ENCODE peak calls at places on chromosome 9, in seven cellular contexts. K is stimulated activated CD4-positive, alpha-beta T cell treated with anti-CD3 and anti-CD28 coated beads, Interleukin-12 subunit alpha, Interleukin-12 subunit beta, amount 100 ng/mL, for 48 hours; F is hippocampal formation; T is upper lobe of right lung; L is NCI-H146; S is pons; J is stimulated activated CD8-positive, alpha-beta memory T cell treated with anti-CD3 and anti-CD28 coated beads, Interleukin-15, amount 100 ng/mL, for 24 hours. N is an unnamed sample.

GRCh38 chr9:126869368-126869767 is 8.9 kb downstream of the ZBTB34 start:
- DNase-seq in K (no peak), F (no peak), T (peak; percentile 43), L (no peak), S (no peak), J (no peak), N (no peak)

GRCh38 chr9:111925784-111926183 is 29.2 kb downstream of the UGCG start:
- DNase-seq in K (no peak), F (no peak), T (no peak), L (no peak), S (no peak), J (no peak), N (no peak)

GRCh38 chr9:38065369-38066075 is 3.5 kb downstream of the SHB start:
- DNase-seq in K (no peak), F (no peak), T (peak; percentile 47), L (no peak), S (no peak), J (no peak), N (no peak)

GRCh38 chr9:13267743-13268142 is 11.7 kb downstream of the MPDZ start:
- DNase-seq in K (no peak), F (no peak), T (no peak), L (no peak), S (no peak), J (no peak), N (peak; percentile 91)

GRCh38 chr9:85522459-85523092 is 219.2 kb downstream of the AGTPBP1 start:
- DNase-seq in K (peak; percentile 5), F (no peak), T (peak; percentile 76), L (peak; percentile 57), S (no peak), J (peak; percentile 4), N (peak; percentile 54)

GRCh38 chr9:105244996-105245719 is 707 bp downstream of the SLC44A1 start:
- DNase-seq in K (peak; percentile 12), F (peak; percentile 61), T (peak; percentile 89), L (peak; percentile 83), S (no peak), J (peak; percentile 5), N (peak; percentile 42)

GRCh38 chr9:129661029-129661428 is 4.4 kb upstream of the PRRX2 start:
- DNase-seq in K (no peak), F (no peak), T (no peak), L (no peak), S (no peak), J (no peak), N (no peak)

GRCh38 chr9:83509372-83509771 is 28.8 kb downstream of the FRMD3 start:
- DNase-seq in K (no peak), F (no peak), T (no peak), L (no peak), S (no peak), J (no peak), N (peak; percentile 96)

GRCh38 chr9:127521919-127522304 is 70.6 kb downstream of the LRSAM1 start:
- DNase-seq in K (no peak), F (no peak), T (no peak), L (no peak), S (no peak), J (no peak), N (no peak)

GRCh38 chr9:94867842-94868312 is 141.4 kb downstream of the AOPEP start:
- DNase-seq in K (no peak), F (no peak), T (no peak), L (no peak), S (no peak), J (no peak), N (peak; percentile 97)

GRCh38 chr9:18989097-18989496 is 43.9 kb downstream of the SAXO1 start:
- DNase-seq in K (no peak), F (no peak), T (no peak), L (no peak), S (no peak), J (no peak), N (no peak)

GRCh38 chr9:114687034-114687433 is 5.0 kb upstream of the TEX48 start:
- DNase-seq in K (no peak), F (no peak), T (no peak), L (no peak), S (no peak), J (no peak), N (peak; percentile 66)

GRCh38 chr9:90972057-90972456 is 170.4 kb downstream of the SYK start:
- DNase-seq in K (no peak), F (no peak), T (no peak), L (no peak), S (no peak), J (no peak), N (no peak)

GRCh38 chr9:130756460-130757152 is 63.0 kb downstream of the EXOSC2 start:
- DNase-seq in K (no peak), F (no peak), T (no peak), L (no peak), S (no peak), J (no peak), N (peak; percentile 37)

GRCh38 chr9:77916410-77916819 is 115.2 kb downstream of the GNAQ start:
- DNase-seq in K (no peak), F (no peak), T (no peak), L (no peak), S (no peak), J (no peak), N (no peak)

GRCh38 chr9:107707419-107707837 is 217.9 kb upstream of the KLF4 start:
- DNase-seq in K (no peak), F (no peak), T (no peak), L (no peak), S (no peak), J (no peak), N (peak; percentile 95)

GRCh38 chr9:85639675-85640186 is 102.0 kb downstream of the AGTPBP1 start:
- DNase-seq in K (no peak), F (no peak), T (no peak), L (peak; percentile 69), S (peak; percentile 71), J (no peak), N (no peak)

GRCh38 chr9:35618854-35619799 is 914 bp upstream of the CD72 start:
- DNase-seq in K (peak; percentile 44), F (no peak), T (no peak), L (no peak), S (no peak), J (no peak), N (no peak)

GRCh38 chr9:21499912-21500311 is 17.8 kb upstream of the IFNE start:
- DNase-seq in K (no peak), F (no peak), T (no peak), L (no peak), S (no peak), J (no peak), N (no peak)